ENCODE peak calls at places on chromosomes 11 and 22, in nine cellular contexts. C is nephron progenitor cell; O is NCI-H1436; B is activated effector memory CD4-positive, alpha-beta T cell treated with Interleukin-2 at 50 U/mL for 16 hours; N is HTR-8/SVneo; T is uterus; X is activated gamma-delta T cell treated with anti-CD3 and anti-CD28 coated beads, Interleukin-2, amount 50 U/mL, for 16 hours; G is ovary; Q is kidney. U is an unnamed sample.

GRCh38 chr22:40046126-40046525 is 51.4 kb downstream of the FAM83F start:
- DNase-seq in C (no peak), O (no peak), B (no peak), N (no peak), T (no peak), X (no peak), G (no peak), Q (no peak), U (no peak)

GRCh38 chr11:87431386-87431785 is 393.7 kb downstream of the TMEM135 start:
- DNase-seq in C (no peak), O (no peak), B (no peak), N (no peak), T (no peak), X (no peak), G (no peak), Q (no peak), U (no peak)

GRCh38 chr11:35992551-35992950 is 48.7 kb downstream of the LDLRAD3 start:
- DNase-seq in C (no peak), O (no peak), B (no peak), N (no peak), T (no peak), X (no peak), G (no peak), Q (no peak), U (no peak)

GRCh38 chr11:61267437-61267841 is 26.5 kb downstream of the PGA5 start:
- DNase-seq in C (no peak), O (no peak), B (no peak), N (no peak), T (no peak), X (no peak), G (no peak), Q (no peak), U (no peak)

GRCh38 chr11:2929880-2930704 is 872 bp upstream of the PHLDA2 start:
- DNase-seq in C (peak; percentile 58), O (no peak), B (no peak), N (peak; percentile 48), T (no peak), X (no peak), G (no peak), Q (peak; percentile 83), U (no peak)

GRCh38 chr11:108597736-108598355 is 4.3 kb upstream of the EXPH5 start:
- DNase-seq in C (no peak), O (no peak), B (no peak), N (no peak), T (no peak), X (no peak), G (no peak), Q (no peak), U (no peak)

GRCh38 chr22:36194971-36195370 is 6.6 kb downstream of the APOL4 start:
- DNase-seq in C (peak; percentile 48), O (peak; percentile 46), B (peak; percentile 6), N (peak; percentile 33), T (peak; percentile 49), X (peak; percentile 15), G (peak; percentile 71), Q (no peak), U (peak; percentile 38)

GRCh38 chr11:76654310-76654851 is 16.2 kb downstream of the LRRC32 start:
- DNase-seq in C (no peak), O (no peak), B (no peak), N (no peak), T (peak; percentile 84), X (no peak), G (peak; percentile 72), Q (peak; percentile 91), U (peak; percentile 63)

GRCh38 chr11:37504066-37504611 is 906.1 kb upstream of the RAG2 start:
- DNase-seq in C (no peak), O (no peak), B (no peak), N (peak; percentile 48), T (no peak), X (no peak), G (no peak), Q (no peak), U (no peak)

GRCh38 chr11:120137187-120137610 is 714 bp downstream of the TRIM29 start:
- DNase-seq in C (no peak), O (no peak), B (no peak), N (no peak), T (peak; percentile 8), X (no peak), G (no peak), Q (no peak), U (no peak)

U was measured in left ventricle myocardium inferior.